ENCODE peak calls at places on chromosomes 1 and 21, in five cellular contexts. F is stimulated activated CD8-positive, alpha-beta memory T cell treated with anti-CD3 and anti-CD28 coated beads, Interleukin-15, amount 100 ng/mL, for 1 hour; G is IMR-90; O is neuronal stem cell; V is ascending aorta. H is an unnamed sample.

GRCh38 chr1:156081174-156082110 is 823 bp downstream of the MEX3A start:
- DNase-seq in F (no peak), G (peak; percentile 35), O (no peak), V (no peak), H (no peak)

GRCh38 chr21:45341779-45342178 is 54.1 kb upstream of the POFUT2 start:
- DNase-seq in F (no peak), G (no peak), O (no peak), V (no peak), H (no peak)

GRCh38 chr1:184152944-184153343 is 101.4 kb downstream of the TSEN15 start:
- DNase-seq in F (no peak), G (no peak), O (no peak), V (no peak), H (no peak)

GRCh38 chr1:151907363-151908139 is 1.8 kb downstream of the THEM4 start:
- DNase-seq in F (no peak), G (no peak), O (peak; percentile 12), V (no peak), H (no peak)

GRCh38 chr1:228668553-228669400 is 66.5 kb upstream of the RHOU start:
- DNase-seq in F (no peak), G (peak; percentile 42), O (no peak), V (peak; percentile 91), H (no peak)

GRCh38 chr1:17119744-17120482 is 662 bp upstream of the PADI2 start:
- DNase-seq in F (no peak), G (no peak), O (no peak), V (no peak), H (no peak)

GRCh38 chr1:215551806-215552205 is 15.3 kb upstream of the KCTD3 start:
- DNase-seq in F (no peak), G (no peak), O (no peak), V (no peak), H (no peak)

GRCh38 chr1:19599810-19600209 is 44.3 kb upstream of the NBL1 start:
- DNase-seq in F (no peak), G (no peak), O (no peak), V (no peak), H (no peak)

GRCh38 chr1:117734403-117734802 is 128.6 kb downstream of the TENT5C start:
- DNase-seq in F (no peak), G (no peak), O (no peak), V (no peak), H (no peak)

GRCh38 chr1:21901986-21902377 is 35.1 kb downstream of the HSPG2 start:
- DNase-seq in F (no peak), G (no peak), O (no peak), V (no peak), H (no peak)

GRCh38 chr1:40708750-40709099 is 17.2 kb downstream of the NFYC start:
- DNase-seq in F (no peak), G (peak; percentile 91), O (no peak), V (no peak), H (no peak)

GRCh38 chr1:16019580-16020277 is 1.9 kb upstream of the HSPB7 start:
- DNase-seq in F (no peak), G (peak; percentile 35), O (no peak), V (peak; percentile 87), H (peak; percentile 25)

GRCh38 chr1:241591317-241591716 is 48.9 kb downstream of the CHML start:
- DNase-seq in F (no peak), G (peak; percentile 86), O (no peak), V (no peak), H (no peak)

GRCh38 chr1:40630488-40631223 is 34.8 kb downstream of the RIMS3 start:
- DNase-seq in F (no peak), G (peak; percentile 19), O (peak; percentile 42), V (peak; percentile 58), H (peak; percentile 38)

GRCh38 chr1:36525166-36525565 is 42.5 kb upstream of the CSF3R start:
- DNase-seq in F (no peak), G (no peak), O (no peak), V (peak; percentile 42), H (no peak)

GRCh38 chr1:44723496-44724407 is 7.2 kb downstream of the RNU5D-1 start:
- DNase-seq in F (no peak), G (no peak), O (no peak), V (no peak), H (no peak)

GRCh38 chr1:844472-845026 is 79.2 kb upstream of the SAMD11 start:
- DNase-seq in F (no peak), G (no peak), O (no peak), V (no peak), H (no peak)

GRCh38 chr1:115764541-115764940 is 4.0 kb downstream of the CASQ2 start:
- DNase-seq in F (no peak), G (peak; percentile 18), O (no peak), V (no peak), H (peak; percentile 40)

GRCh38 chr21:42155045-42155855 is 63.7 kb upstream of the ABCG1 start:
- DNase-seq in F (no peak), G (no peak), O (no peak), V (peak; percentile 42), H (no peak)

GRCh38 chr1:110455151-110455550 is 4.2 kb downstream of the PROK1 start:
- DNase-seq in F (no peak), G (no peak), O (no peak), V (no peak), H (no peak)

GRCh38 chr21:16159213-16159970 is 429.6 kb downstream of the USP25 start:
- DNase-seq in F (no peak), G (peak; percentile 77), O (no peak), V (no peak), H (no peak)

GRCh38 chr1:207829576-207829975 is 77.7 kb downstream of the CD46 start:
- DNase-seq in F (no peak), G (no peak), O (no peak), V (no peak), H (no peak)

GRCh38 chr1:79128726-79129125 is 122.2 kb upstream of the ADGRL4 start:
- DNase-seq in F (no peak), G (peak; percentile 93), O (no peak), V (no peak), H (peak; percentile 54)

GRCh38 chr1:7278045-7278444 is 492.8 kb downstream of the CAMTA1 start:
- DNase-seq in F (no peak), G (no peak), O (no peak), V (no peak), H (no peak)

GRCh38 chr1:41920658-41921057 is 1.9 kb upstream of the HIVEP3 start:
- DNase-seq in F (no peak), G (peak; percentile 80), O (no peak), V (no peak), H (peak; percentile 37)

GRCh38 chr1:230917284-230918135 is 49.2 kb upstream of the C1orf198 start:
- DNase-seq in F (peak; percentile 68), G (peak; percentile 67), O (peak; percentile 84), V (peak; percentile 87), H (peak; percentile 75)

GRCh38 chr1:65525297-65526048 is 105.0 kb downstream of the LEPR start:
- DNase-seq in F (no peak), G (no peak), O (peak; percentile 26), V (no peak), H (no peak)